ENCODE peak calls at places on chromosomes 13 and 19, in five cellular contexts. Y is ovary, I is Peyer's patch, F is IMR-90, W is heart left ventricle. X is an unnamed sample.

GRCh38 chr19:48606463-48607358 is at the start of gene SPACA4:
- DNase-seq in Y (no peak), I (no peak), F (no peak), W (no peak), X (no peak)

GRCh38 chr13:83182845-83183244 is 699.4 kb downstream of the SLITRK1 start:
- DNase-seq in Y (no peak), I (no peak), F (no peak), W (no peak), X (no peak)

GRCh38 chr13:60047943-60048342 is 115.8 kb downstream of the DIAPH3 start:
- DNase-seq in Y (no peak), I (no peak), F (peak), W (no peak), X (no peak)

GRCh38 chr13:100075700-100076587 is 12.9 kb upstream of the PCCA start:
- DNase-seq in Y (no peak), I (no peak), F (no peak), W (no peak), X (no peak)

GRCh38 chr13:76641056-76641455 is 245.1 kb downstream of the KCTD12 start:
- DNase-seq in Y (no peak), I (no peak), F (no peak), W (no peak), X (no peak)

GRCh38 chr19:33304760-33305647 is 2.7 kb upstream of the CEBPA start:
- DNase-seq in Y (no peak), I (peak), F (no peak), W (no peak), X (peak)

GRCh38 chr13:50268500-50268899 is 253.3 kb downstream of the KCNRG start:
- DNase-seq in Y (no peak), I (no peak), F (peak), W (no peak), X (no peak)

GRCh38 chr19:6754653-6755463 is 12.4 kb downstream of the SH2D3A start:
- DNase-seq in Y (no peak), I (no peak), F (no peak), W (no peak), X (no peak)

GRCh38 chr19:45515081-45515624 is 7.9 kb downstream of the VASP start:
- DNase-seq in Y (no peak), I (peak), F (no peak), W (peak), X (peak)

GRCh38 chr19:18848860-18849661 is 17.3 kb downstream of the UPF1 start:
- DNase-seq in Y (peak), I (peak), F (peak), W (peak), X (peak)

GRCh38 chr19:10286803-10287737 is at the start of gene ICAM4:
- DNase-seq in Y (peak), I (peak), F (peak), W (peak), X (peak)

GRCh38 chr13:110560606-110561334 is 752 bp downstream of the RAB20 start:
- DNase-seq in Y (no peak), I (no peak), F (no peak), W (no peak), X (peak)

GRCh38 chr13:44368062-44368591 is 5.5 kb upstream of the SERP2 start:
- DNase-seq in Y (no peak), I (no peak), F (peak), W (no peak), X (no peak)

GRCh38 chr13:35512271-35512920 is 35.9 kb upstream of the MAB21L1 start:
- DNase-seq in Y (peak), I (no peak), F (peak), W (no peak), X (no peak)

GRCh38 chr13:95948646-95949045 is 104.6 kb downstream of the UGGT2 start:
- DNase-seq in Y (no peak), I (no peak), F (peak), W (no peak), X (no peak)

GRCh38 chr19:5789886-5790572 is 934 bp downstream of the DUS3L start:
- DNase-seq in Y (peak), I (no peak), F (no peak), W (no peak), X (no peak)

GRCh38 chr13:52061587-52061986 is 37.1 kb downstream of the UTP14C start:
- DNase-seq in Y (no peak), I (no peak), F (no peak), W (no peak), X (no peak)

GRCh38 chr19:13007292-13008045 is 12.2 kb downstream of the NFIX start:
- DNase-seq in Y (peak), I (no peak), F (no peak), W (peak), X (no peak)

GRCh38 chr13:113415032-113415431 is 38.3 kb downstream of the ADPRHL1 start:
- DNase-seq in Y (no peak), I (no peak), F (no peak), W (peak), X (no peak)

GRCh38 chr13:32639502-32640105 is 53.4 kb downstream of the PDS5B start:
- DNase-seq in Y (peak), I (peak), F (peak), W (peak), X (peak)

GRCh38 chr13:98492335-98493034 is 84.4 kb downstream of the STK24 start:
- DNase-seq in Y (no peak), I (no peak), F (peak), W (no peak), X (no peak)

GRCh38 chr13:50509771-50510441 is 333.6 kb downstream of the DLEU7 start:
- DNase-seq in Y (no peak), I (no peak), F (peak), W (no peak), X (no peak)

GRCh38 chr19:934865-935422 is 9.1 kb downstream of the ARID3A start:
- DNase-seq in Y (peak), I (peak), F (peak), W (peak), X (peak)

GRCh38 chr19:5927439-5927821 is 13.4 kb downstream of the CAPS start:
- DNase-seq in Y (no peak), I (no peak), F (no peak), W (no peak), X (no peak)

GRCh38 chr19:17681505-17682125 is 6.5 kb downstream of the UNC13A start:
- DNase-seq in Y (peak), I (no peak), F (peak), W (peak), X (no peak)

GRCh38 chr19:29326351-29326750 is 113.4 kb upstream of the UQCRFS1 start:
- DNase-seq in Y (no peak), I (no peak), F (no peak), W (no peak), X (no peak)

GRCh38 chr13:101267656-101268055 is 148.7 kb downstream of the NALCN start:
- DNase-seq in Y (no peak), I (no peak), F (no peak), W (no peak), X (no peak)

GRCh38 chr13:77319536-77319935 is 7.4 kb downstream of the MYCBP2 start:
- DNase-seq in Y (no peak), I (no peak), F (no peak), W (no peak), X (no peak)

GRCh38 chr19:7673995-7674667 is 2.8 kb upstream of the MCEMP1 start:
- DNase-seq in Y (no peak), I (peak), F (peak), W (peak), X (peak)

GRCh38 chr19:45554481-45554880 is 30.1 kb downstream of the OPA3 start:
- DNase-seq in Y (no peak), I (no peak), F (no peak), W (no peak), X (no peak)

GRCh38 chr13:28817204-28817603 is 2.9 kb upstream of the MTUS2 start:
- DNase-seq in Y (no peak), I (no peak), F (no peak), W (no peak), X (no peak)

GRCh38 chr13:64332048-64332447 is 2898.1 kb downstream of the PCDH9 start:
- DNase-seq in Y (no peak), I (no peak), F (peak), W (no peak), X (no peak)

GRCh38 chr19:10142701-10143375 is 23.1 kb upstream of the EIF3G start:
- DNase-seq in Y (no peak), I (peak), F (no peak), W (no peak), X (peak)

GRCh38 chr13:99053636-99054233 is 75.9 kb upstream of the DOCK9 start:
- DNase-seq in Y (no peak), I (no peak), F (no peak), W (no peak), X (no peak)

DNA sequence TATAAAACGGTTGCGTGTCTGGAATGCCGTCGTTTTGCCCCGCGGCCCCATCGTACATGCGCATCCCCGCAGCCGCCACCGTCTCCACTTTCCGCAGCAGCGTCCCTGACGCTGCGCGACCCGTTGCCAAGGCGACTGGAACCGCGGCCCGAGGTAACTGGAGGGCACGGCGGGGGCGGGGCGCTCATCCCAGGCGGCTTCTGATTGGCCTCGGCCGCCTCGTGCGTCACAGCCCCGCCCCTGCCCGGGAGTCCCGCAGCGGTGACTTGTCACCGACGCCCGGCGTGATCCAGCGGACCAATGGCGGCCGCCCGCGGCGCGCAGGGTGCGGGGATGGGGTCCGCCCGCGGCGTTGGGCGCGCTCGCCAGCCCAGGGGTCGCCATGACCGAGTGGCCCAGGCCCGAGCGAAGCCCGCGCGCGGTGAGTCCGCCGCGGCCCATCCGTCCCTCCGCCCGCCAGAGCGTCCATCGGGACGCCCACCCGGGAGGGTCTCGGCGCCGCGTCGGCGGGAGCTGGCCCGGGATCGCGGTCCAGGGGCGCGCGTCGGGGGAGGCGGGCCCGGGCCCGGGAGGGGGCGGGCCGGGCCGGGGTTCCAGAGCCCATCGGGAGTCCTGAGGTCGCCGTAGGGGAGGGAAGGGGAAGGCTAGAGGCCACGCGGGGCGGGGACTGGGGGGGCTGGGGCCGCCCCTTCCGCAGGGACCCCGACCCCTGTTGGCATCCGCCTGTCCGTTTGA is at the start of gene ZSCAN1:
- DNase-seq in Y (peak), I (peak), F (peak), W (peak), X (peak)
- TF ChIP-seq POLR2A in Y (no peak), I (no peak), F (no peak), W (peak), X (no peak)

GRCh38 chr19:3609779-3610719 is 3.4 kb upstream of the TBXA2R start:
- DNase-seq in Y (peak), I (no peak), F (no peak), W (no peak), X (no peak)

GRCh38 chr19:3608750-3609322 is 2.2 kb upstream of the TBXA2R start:
- DNase-seq in Y (peak), I (no peak), F (no peak), W (peak), X (no peak)

GRCh38 chr19:3606690-3607289 is at the start of gene TBXA2R:
- DNase-seq in Y (peak), I (peak), F (peak), W (peak), X (peak)

GRCh38 chr19:3607398-3608078 is 863 bp upstream of the TBXA2R start:
- DNase-seq in Y (peak), I (no peak), F (no peak), W (peak), X (no peak)

DNA sequence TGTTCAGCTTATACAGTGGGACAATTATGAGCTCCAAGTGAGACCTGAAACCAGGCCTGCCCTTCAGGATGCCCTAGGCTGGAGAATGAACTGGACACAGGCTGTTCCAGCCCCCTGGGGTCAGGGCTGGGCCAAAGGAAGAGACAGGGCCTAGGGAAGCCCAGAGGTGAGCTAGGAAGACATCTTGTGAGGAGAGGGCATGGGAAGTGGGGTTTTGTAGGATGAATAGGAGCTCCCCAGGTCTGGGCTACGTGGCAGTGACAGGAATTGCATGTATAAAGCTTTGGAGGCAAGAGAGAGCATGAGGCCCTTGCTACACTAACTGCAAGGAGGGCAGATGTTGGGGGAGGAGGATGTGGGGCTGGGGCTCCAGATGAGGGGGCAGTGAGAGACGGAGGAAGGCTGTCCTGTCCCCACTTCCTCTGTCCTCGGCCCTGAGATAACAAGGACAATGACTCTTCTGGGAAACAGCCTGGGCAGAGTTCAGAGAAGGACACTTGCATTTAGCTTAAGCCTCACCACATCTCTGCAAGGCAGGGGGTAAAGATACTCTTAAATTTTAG is 1.5 kb upstream of the TBXA2R start:
- DNase-seq in Y (no peak), I (no peak), F (no peak), W (no peak), X (no peak)
- H3K4me3 ChIP-seq in Y (no peak), I (no peak), F (peak), W (no peak), X (no peak)

GRCh38 chr19:15453906-15454305 is 4.2 kb upstream of the WIZ start:
- DNase-seq in Y (peak), I (no peak), F (no peak), W (no peak), X (no peak)

GRCh38 chr19:15454371-15454800 is 4.6 kb upstream of the WIZ start:
- DNase-seq in Y (peak), I (no peak), F (no peak), W (no peak), X (no peak)

GRCh38 chr19:15453091-15453498 is 3.3 kb upstream of the WIZ start:
- DNase-seq in Y (peak), I (no peak), F (no peak), W (no peak), X (no peak)

GRCh38 chr19:15450528-15450890 is 753 bp upstream of the WIZ start:
- DNase-seq in Y (peak), I (no peak), F (no peak), W (no peak), X (no peak)

GRCh38 chr19:15452111-15453047 is 2.6 kb upstream of the WIZ start:
- DNase-seq in Y (peak), I (peak), F (peak), W (peak), X (peak)
- TF ChIP-seq POLR2A in Y (peak), I (no peak), F (no peak), W (peak), X (peak)

DNA sequence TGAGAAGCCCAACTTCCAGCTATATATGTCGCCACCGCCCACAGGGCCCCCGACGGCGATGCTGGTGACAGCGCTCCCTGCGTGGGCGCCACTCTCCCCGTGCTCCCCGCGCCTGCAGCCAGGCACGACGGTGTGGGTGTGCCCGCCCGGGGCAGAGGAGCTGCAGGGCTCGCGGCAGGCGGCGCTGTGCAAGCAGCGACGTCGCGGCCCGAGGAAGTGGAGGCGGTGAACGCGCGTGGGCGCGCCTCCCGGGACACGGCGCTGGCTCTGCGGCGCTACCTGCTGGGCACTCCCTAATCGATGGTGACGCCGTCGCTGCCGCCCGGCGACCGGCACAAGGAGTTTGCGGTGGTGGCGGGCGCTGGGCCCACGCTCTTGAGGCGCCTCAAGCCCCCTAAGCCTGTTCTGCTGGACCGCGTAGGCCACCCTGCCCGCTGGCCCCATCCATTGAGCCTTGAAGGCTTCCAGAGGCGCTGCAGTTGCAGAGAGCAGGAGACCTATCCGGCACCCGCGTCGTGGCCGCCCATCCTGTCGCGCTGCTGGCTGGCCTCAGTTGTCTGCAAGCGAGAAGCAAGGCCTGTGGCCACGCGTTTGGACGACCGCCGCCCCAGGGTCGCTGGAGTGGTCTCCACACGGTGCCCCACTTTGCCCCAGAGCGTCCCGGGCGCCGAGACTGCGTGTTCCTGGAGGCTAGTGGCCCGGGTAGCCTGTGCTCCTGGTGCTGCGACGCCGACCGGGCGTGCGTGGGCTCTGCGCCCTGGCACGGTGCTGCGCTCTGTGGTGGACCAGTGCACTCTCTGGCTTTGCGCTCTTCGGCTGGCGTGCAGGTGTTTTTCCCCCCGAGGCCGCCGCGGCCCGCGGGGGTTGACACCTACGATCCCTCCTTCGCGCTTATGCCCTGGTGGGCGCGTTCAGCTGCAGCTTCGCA is 23.1 kb downstream of the LRFN3 start:
- DNase-seq in Y (no peak), I (peak), F (no peak), W (peak), X (peak)
- H3K4me3 ChIP-seq in Y (no peak), I (peak), F (no peak), W (no peak), X (peak)

GRCh38 chr19:49640113-49640898 is at the start of gene RRAS:
- DNase-seq in Y (peak), I (peak), F (peak), W (peak), X (peak)

GRCh38 chr19:49642488-49643035 is 553 bp downstream of the SCAF1 start:
- DNase-seq in Y (no peak), I (no peak), F (no peak), W (no peak), X (no peak)

GRCh38 chr19:49639401-49640112 is 386 bp downstream of the RRAS start:
- DNase-seq in Y (no peak), I (no peak), F (no peak), W (no peak), X (peak)

GRCh38 chr19:49643466-49643865 is 1.5 kb downstream of the SCAF1 start:
- DNase-seq in Y (no peak), I (no peak), F (no peak), W (no peak), X (no peak)

GRCh38 chr19:49641688-49642487 is at the start of gene SCAF1:
- DNase-seq in Y (peak), I (peak), F (peak), W (peak), X (peak)
- TF ChIP-seq POLR2A in Y (peak), I (peak), F (peak), W (peak), X (peak)

DNA sequence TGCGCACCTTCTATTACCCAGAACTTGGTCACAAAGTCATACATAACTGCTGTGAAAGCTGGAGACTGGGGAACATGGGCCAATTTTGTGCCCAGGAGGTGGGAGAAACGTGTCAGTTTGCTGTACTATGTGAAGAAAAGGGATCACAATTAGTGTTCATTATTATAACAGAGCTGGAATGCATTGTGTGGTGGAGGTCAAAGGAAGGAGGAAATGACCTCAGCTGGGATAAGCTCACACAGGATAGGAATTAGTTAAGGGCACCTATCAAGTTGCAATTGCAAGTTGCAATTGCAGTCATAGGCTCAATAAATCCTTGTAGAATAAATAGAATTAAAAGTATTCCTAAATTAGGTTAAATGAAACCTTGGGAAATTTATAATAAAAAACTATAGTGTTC is 103.9 kb upstream of the OBI1 start:
- DNase-seq in Y (no peak), I (no peak), F (no peak), W (no peak), X (no peak)
- H3K4me3 ChIP-seq in Y (no peak), I (no peak), F (no peak), W (no peak), X (no peak)

GRCh38 chr19:20039203-20039723 is at the start of gene ZNF682:
- DNase-seq in Y (peak), I (peak), F (peak), W (peak), X (peak)
- TF ChIP-seq POLR2A in Y (no peak), I (peak), F (no peak), W (peak), X (peak)

GRCh38 chr19:58394821-58395219 is 636 bp upstream of the RNF225 start:
- DNase-seq in Y (peak), I (no peak), F (no peak), W (no peak), X (no peak)

GRCh38 chr19:58395220-58395978 is at the start of gene RNF225:
- DNase-seq in Y (peak), I (no peak), F (no peak), W (no peak), X (peak)

GRCh38 chr19:58397533-58398037 is 2.1 kb downstream of the RNF225 start:
- DNase-seq in Y (no peak), I (no peak), F (no peak), W (no peak), X (no peak)

GRCh38 chr19:58396691-58397532 is 1.5 kb downstream of the RNF225 start:
- DNase-seq in Y (no peak), I (no peak), F (no peak), W (no peak), X (no peak)

GRCh38 chr19:58395979-58396627 is 647 bp downstream of the RNF225 start:
- DNase-seq in Y (no peak), I (no peak), F (no peak), W (no peak), X (no peak)
- H3K4me3 ChIP-seq in Y (no peak), I (no peak), F (no peak), W (peak), X (no peak)

GRCh38 chr19:35740423-35741215 is 1.6 kb downstream of the IGFLR1 start:
- DNase-seq in Y (peak), I (peak), F (peak), W (peak), X (peak)
- TF ChIP-seq POLR2A in Y (peak), I (peak), F (no peak), W (peak), X (peak)

X was measured in transverse colon.